ENCODE peak calls at places on chromosome 11, in five cellular contexts. G is IMR-90, V is mesenchymal stem cell, I is mesendoderm, P is neuronal stem cell. D is an unnamed sample.
A peak's percentile ranks its signal among the peaks of the same experiment; 100 is the strongest.

GRCh38 chr11:86999859-87000753 is 37.6 kb upstream of the TMEM135 start:
- DNase-seq in G (peak; percentile 10), V (peak; percentile 60), I (peak; percentile 100), P (no peak), D (no peak)

GRCh38 chr11:121762820-121763219 is 310.1 kb upstream of the SORL1-AS1 start:
- DNase-seq in G (peak; percentile 52), V (no peak), I (peak; percentile 14), P (no peak), D (peak; percentile 43)

GRCh38 chr11:94680426-94680825 is 87.7 kb upstream of the AMOTL1 start:
- DNase-seq in G (no peak), V (no peak), I (no peak), P (no peak), D (no peak)

GRCh38 chr11:80637011-80637410 is 1196.2 kb upstream of the TENM4 start:
- DNase-seq in G (no peak), V (no peak), I (no peak), P (no peak), D (no peak)

GRCh38 chr11:126362879-126363655 is 7.6 kb downstream of the ST3GAL4 start:
- DNase-seq in G (no peak), V (no peak), I (no peak), P (no peak), D (no peak)

GRCh38 chr11:130177782-130178181 is 18.2 kb downstream of the ST14 start:
- DNase-seq in G (no peak), V (no peak), I (no peak), P (no peak), D (no peak)

GRCh38 chr11:124193221-124193945 is 10.2 kb downstream of the OR10D3 start:
- DNase-seq in G (no peak), V (no peak), I (no peak), P (no peak), D (no peak)

GRCh38 chr11:128171496-128171895 is 415.9 kb downstream of the ETS1 start:
- DNase-seq in G (peak; percentile 20), V (no peak), I (no peak), P (no peak), D (no peak)

GRCh38 chr11:107576497-107577086 is 11.1 kb upstream of the ALKBH8 start:
- DNase-seq in G (peak; percentile 47), V (peak; percentile 46), I (no peak), P (peak; percentile 30), D (no peak)

GRCh38 chr11:107496011-107496410 is 38.4 kb upstream of the CWF19L2 start:
- DNase-seq in G (peak; percentile 61), V (peak; percentile 18), I (no peak), P (no peak), D (no peak)

GRCh38 chr11:112564228-112564955 is 303.7 kb upstream of the PLET1 start:
- DNase-seq in G (peak; percentile 79), V (peak; percentile 95), I (no peak), P (no peak), D (no peak)

GRCh38 chr11:57341250-57341808 is 3.2 kb downstream of the P2RX3 start:
- DNase-seq in G (no peak), V (no peak), I (no peak), P (no peak), D (no peak)

GRCh38 chr11:124938206-124938765 is 2.4 kb upstream of the HEPACAM start:
- DNase-seq in G (peak; percentile 40), V (no peak), I (no peak), P (no peak), D (no peak)

GRCh38 chr11:36123353-36124220 is 165.6 kb downstream of the COMMD9 start:
- DNase-seq in G (no peak), V (no peak), I (no peak), P (no peak), D (no peak)

GRCh38 chr11:118929496-118930151 is 3.9 kb upstream of the BCL9L start:
- DNase-seq in G (peak; percentile 77), V (peak; percentile 95), I (peak; percentile 98), P (peak; percentile 89), D (peak; percentile 93)

GRCh38 chr11:77259681-77260080 is 41.8 kb downstream of the GDPD4 start:
- DNase-seq in G (peak; percentile 68), V (no peak), I (no peak), P (no peak), D (no peak)

GRCh38 chr11:6027501-6027900 is 3.1 kb downstream of the OR56A1 start:
- DNase-seq in G (no peak), V (no peak), I (no peak), P (no peak), D (no peak)

GRCh38 chr11:102799656-102800339 is 1.8 kb upstream of the MMP1 start:
- DNase-seq in G (peak; percentile 55), V (peak; percentile 54), I (no peak), P (no peak), D (no peak)

GRCh38 chr11:60970369-60970774 is 1.1 kb upstream of the CD6 start:
- DNase-seq in G (peak; percentile 29), V (peak; percentile 39), I (peak; percentile 42), P (no peak), D (peak; percentile 69)

GRCh38 chr11:1870721-1871466 is 18.0 kb downstream of the LSP1 start:
- DNase-seq in G (no peak), V (peak; percentile 20), I (no peak), P (no peak), D (no peak)

GRCh38 chr11:9120659-9121350 is 29.4 kb upstream of the SCUBE2 start:
- DNase-seq in G (no peak), V (no peak), I (peak; percentile 81), P (peak; percentile 41), D (peak; percentile 85)

GRCh38 chr11:17716807-17717206 is 2.6 kb upstream of the MYOD1 start:
- DNase-seq in G (no peak), V (no peak), I (no peak), P (no peak), D (no peak)

GRCh38 chr11:108944486-108945178 is 279.8 kb downstream of the DDX10 start:
- DNase-seq in G (no peak), V (no peak), I (no peak), P (no peak), D (no peak)

GRCh38 chr11:45407226-45407625 is 121.1 kb upstream of the SYT13 start:
- DNase-seq in G (no peak), V (no peak), I (no peak), P (no peak), D (no peak)

GRCh38 chr11:12815931-12816494 is 141.8 kb downstream of the TEAD1 start:
- DNase-seq in G (no peak), V (no peak), I (no peak), P (no peak), D (no peak)

GRCh38 chr11:12815150-12815523 is 140.9 kb downstream of the TEAD1 start:
- DNase-seq in G (no peak), V (no peak), I (no peak), P (no peak), D (no peak)

GRCh38 chr11:12811861-12812260 is 137.6 kb downstream of the TEAD1 start:
- DNase-seq in G (no peak), V (no peak), I (no peak), P (no peak), D (no peak)

GRCh38 chr11:12812849-12813248 is 138.6 kb downstream of the TEAD1 start:
- DNase-seq in G (no peak), V (no peak), I (no peak), P (no peak), D (no peak)

GRCh38 chr11:12813371-12814225 is 139.4 kb downstream of the TEAD1 start:
- DNase-seq in G (peak; percentile 88), V (peak; percentile 86), I (no peak), P (no peak), D (no peak)
- H4K8ac ChIP-seq in G (no peak overlapping the region), V (peak overlapping the region; percentile 71), I (no peak overlapping the region), P (no peak overlapping the region), D (no peak overlapping the region)

DNA sequence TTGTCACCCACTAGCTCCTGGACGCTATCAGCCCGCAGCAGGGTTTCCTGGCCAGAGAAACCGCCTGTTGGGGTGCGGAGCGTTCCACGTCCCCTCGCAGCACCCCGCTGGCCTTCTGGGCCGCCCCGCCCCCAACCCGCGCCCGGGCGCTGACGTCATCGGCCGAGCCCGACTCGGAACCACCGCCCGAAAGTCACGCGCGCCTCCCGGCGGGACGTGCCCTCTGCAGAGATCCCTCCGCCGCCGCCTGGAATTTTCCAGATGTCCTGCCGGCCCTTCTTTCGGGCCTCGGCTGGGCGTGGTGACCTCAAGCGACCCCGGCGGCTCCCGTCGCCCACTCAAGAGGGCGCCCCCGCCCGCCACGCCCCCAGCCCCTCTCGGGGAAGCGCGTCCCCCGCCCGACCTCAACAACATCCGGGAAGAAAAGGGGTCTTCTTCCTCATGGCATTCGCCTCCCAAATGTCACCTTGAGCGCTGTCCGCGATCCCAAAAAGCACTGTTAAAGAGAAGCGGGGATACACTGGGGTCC is 430 bp upstream of the NEAT1 start:
- DNase-seq in G (peak; percentile 97), V (peak; percentile 97), I (peak; percentile 98), P (peak; percentile 92), D (peak; percentile 92)
- H2BK120ac ChIP-seq in G (peak overlapping the region; percentile 99), V (peak overlapping the region; percentile 100), I (peak overlapping the region; percentile 89), P (peak overlapping the region; percentile 93), D (peak overlapping the region; percentile 85)

GRCh38 chr11:120024586-120024985 is 113.3 kb downstream of the TRIM29 start:
- DNase-seq in G (no peak), V (no peak), I (no peak), P (no peak), D (no peak)

GRCh38 chr11:120023120-120023519 is 114.8 kb downstream of the TRIM29 start:
- DNase-seq in G (no peak), V (no peak), I (peak; percentile 59), P (no peak), D (peak; percentile 74)

GRCh38 chr11:120022617-120023016 is 115.3 kb downstream of the TRIM29 start:
- DNase-seq in G (no peak), V (no peak), I (no peak), P (no peak), D (peak; percentile 15)

GRCh38 chr11:120023551-120023950 is 114.4 kb downstream of the TRIM29 start:
- DNase-seq in G (no peak), V (no peak), I (no peak), P (no peak), D (no peak)

GRCh38 chr11:120024046-120024445 is 113.9 kb downstream of the TRIM29 start:
- DNase-seq in G (no peak), V (no peak), I (peak; percentile 42), P (no peak), D (peak; percentile 38)
- H4K8ac ChIP-seq in G (no peak overlapping the region), V (no peak overlapping the region), I (no peak overlapping the region), P (no peak overlapping the region), D (no peak overlapping the region)

DNA sequence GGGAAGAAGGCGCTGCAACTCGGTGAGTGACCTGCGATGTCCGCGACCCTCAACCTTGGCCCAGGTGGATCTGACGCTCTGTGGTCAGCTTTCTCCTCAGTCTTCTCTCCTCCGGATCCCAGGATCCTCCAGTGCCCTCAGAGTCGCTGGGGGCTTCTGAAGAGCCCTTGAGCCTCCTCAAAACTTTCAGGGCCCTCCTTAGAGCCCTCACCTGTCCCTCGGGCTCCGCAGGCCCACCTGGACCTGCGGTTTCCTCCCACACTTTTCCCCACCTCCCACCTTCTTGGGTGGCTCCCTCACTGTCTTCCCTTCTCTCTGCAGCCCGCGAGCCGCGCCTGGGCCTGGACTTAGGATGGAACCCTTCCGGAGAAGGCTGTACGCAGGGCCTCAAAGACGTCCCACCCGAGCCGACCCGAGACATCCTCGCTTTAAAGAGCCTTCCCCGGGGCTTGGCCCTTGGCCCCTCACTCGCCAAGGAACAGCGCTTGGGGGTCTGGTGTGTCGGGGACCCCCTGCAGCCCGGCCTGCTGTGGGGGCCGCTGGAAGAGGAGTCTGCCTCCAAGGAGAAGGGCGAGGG is 335 bp downstream of the ZNF408 start:
- DNase-seq in G (no peak), V (no peak), I (no peak), P (no peak), D (no peak)
- H2BK120ac ChIP-seq in G (peak overlapping the region; percentile 2), V (no peak overlapping the region), I (no peak overlapping the region), P (no peak overlapping the region), D (no peak overlapping the region)

GRCh38 chr11:22192289-22192641 is 620 bp upstream of the ANO5 start:
- DNase-seq in G (no peak), V (no peak), I (peak; percentile 79), P (no peak), D (peak; percentile 75)
- H4K8ac ChIP-seq in G (no peak overlapping the region), V (no peak overlapping the region), I (no peak overlapping the region), P (no peak overlapping the region), D (no peak overlapping the region)

GRCh38 chr11:37504925-37505324 is 906.9 kb upstream of the RAG2 start:
- DNase-seq in G (peak; percentile 95), V (peak; percentile 73), I (peak; percentile 56), P (no peak), D (no peak)
- H2BK120ac ChIP-seq in G (peak overlapping the region; percentile 94), V (no peak overlapping the region), I (no peak overlapping the region), P (no peak overlapping the region), D (no peak overlapping the region)